ENCODE peak calls at places on chromosome 7, in six cellular contexts. Y, C, A, H, L and Z are unnamed samples.
A peak's percentile ranks its signal among the peaks of the same experiment; 100 is the strongest.

GRCh38 chr7:68678196-68678595 is 920.1 kb upstream of the AUTS2 start:
- DNase-seq in H (no peak), L (no peak), C (no peak), A (no peak), Y (no peak), Z (no peak)

GRCh38 chr7:44973610-44974401 is 5.0 kb downstream of the MYO1G start:
- DNase-seq in A (no peak), C (no peak), L (no peak), H (peak; percentile 34), Y (peak; percentile 85), Z (no peak)

GRCh38 chr7:4792537-4793126 is 17.2 kb downstream of the AP5Z1 start:
- DNase-seq in H (no peak), C (no peak), A (no peak), L (no peak), Y (no peak), Z (no peak)

GRCh38 chr7:27199820-27200760 is at the start of gene HOXA13:
- DNase-seq in Y (peak; percentile 5), C (no peak), A (peak; percentile 48), L (no peak), H (no peak), Z (no peak)

GRCh38 chr7:33761440-33762080 is 143.8 kb upstream of the BMPER start:
- DNase-seq in A (no peak), H (no peak), Y (no peak), L (no peak), C (no peak), Z (no peak)

GRCh38 chr7:152673902-152674301 is 2.0 kb downstream of the XRCC2 start:
- DNase-seq in A (no peak), C (no peak), L (no peak), H (no peak), Y (no peak), Z (no peak)

GRCh38 chr7:101330011-101330484 is 8.4 kb upstream of the IFT22 start:
- DNase-seq in L (no peak), A (no peak), H (no peak), C (no peak), Y (no peak), Z (no peak)

GRCh38 chr7:31788891-31789680 is 102.1 kb downstream of the PPP1R17 start:
- DNase-seq in C (no peak), A (no peak), H (no peak), Y (no peak), L (no peak), Z (no peak)

GRCh38 chr7:148058092-148058491 is 532.5 kb upstream of the C7orf33 start:
- DNase-seq in Y (no peak), A (no peak), L (no peak), H (no peak), C (no peak), Z (no peak)

GRCh38 chr7:121313793-121314676 is 14.8 kb upstream of the WNT16 start:
- DNase-seq in A (peak; percentile 88), C (no peak), Y (no peak), L (peak; percentile 50), H (no peak), Z (no peak)

GRCh38 chr7:18547509-18548187 is 52.1 kb downstream of the HDAC9 start:
- DNase-seq in H (no peak), C (no peak), L (no peak), A (no peak), Y (no peak), Z (no peak)

GRCh38 chr7:47197508-47197907 is 384.4 kb downstream of the TNS3 start:
- DNase-seq in H (no peak), L (no peak), C (no peak), Y (no peak), A (no peak), Z (no peak)

GRCh38 chr7:16982640-16983103 is 100.9 kb upstream of the AGR3 start:
- DNase-seq in C (no peak), A (peak; percentile 35), L (no peak), H (peak; percentile 58), Y (peak; percentile 33), Z (no peak)

GRCh38 chr7:130154501-130155317 is 50.5 kb downstream of the TMEM209 start:
- DNase-seq in H (no peak), A (no peak), Y (peak; percentile 76), L (no peak), C (peak; percentile 41), Z (no peak)

GRCh38 chr7:55245271-55245723 is 119.8 kb upstream of the LANCL2 start:
- DNase-seq in A (no peak), H (peak; percentile 4), L (no peak), C (no peak), Y (no peak), Z (no peak)

GRCh38 chr7:30032310-30033125 is 4.3 kb downstream of the PLEKHA8 start:
- DNase-seq in A (no peak), Y (no peak), L (no peak), C (no peak), H (no peak), Z (no peak)

GRCh38 chr7:40299097-40299496 is 164.3 kb downstream of the SUGCT start:
- DNase-seq in L (no peak), H (no peak), Y (no peak), A (no peak), C (peak; percentile 7), Z (peak; percentile 13)
- TF ChIP-seq ZNF274 in L (no peak), H (no peak), Y (no peak), A (no peak), C (no peak), Z (no peak)

GRCh38 chr7:50677279-50677996 is 105.3 kb downstream of the GRB10 start:
- DNase-seq in C (no peak), Y (no peak), A (no peak), L (no peak), H (peak; percentile 41), Z (no peak)

GRCh38 chr7:50674896-50675835 is 107.5 kb downstream of the GRB10 start:
- DNase-seq in H (no peak), C (no peak), Y (no peak), A (no peak), L (no peak), Z (no peak)

GRCh38 chr7:50676079-50676478 is 106.6 kb downstream of the GRB10 start:
- DNase-seq in L (no peak), A (no peak), C (no peak), Y (no peak), H (no peak), Z (no peak)

GRCh38 chr7:50678586-50678985 is 104.1 kb downstream of the GRB10 start:
- DNase-seq in C (no peak), H (no peak), Y (no peak), L (no peak), A (no peak), Z (no peak)

DNA sequence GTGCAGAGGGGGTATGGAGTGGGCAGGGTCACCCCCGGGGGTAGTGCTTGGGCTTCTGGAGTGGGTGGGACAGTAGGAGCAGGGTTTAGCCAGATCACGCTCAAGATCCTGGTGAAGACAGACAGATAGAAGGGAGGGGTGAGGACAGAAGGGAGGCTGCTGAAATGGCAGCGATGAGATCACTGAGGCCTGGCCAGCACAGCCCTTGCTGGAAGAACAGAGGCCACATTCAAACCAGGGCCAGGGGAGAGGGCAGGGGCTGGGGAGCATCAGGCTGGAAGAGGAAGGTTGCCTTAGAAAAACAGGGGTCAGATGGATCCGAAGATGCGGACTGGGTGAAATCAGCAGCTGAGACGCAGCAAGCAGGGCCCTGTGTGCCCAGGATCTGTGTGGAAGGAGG is 105.9 kb downstream of the GRB10 start:
- DNase-seq in L (no peak), Y (no peak), H (no peak), A (no peak), C (no peak), Z (no peak)
- H3K4me3 ChIP-seq in L (no peak overlapping the region), Y (no peak overlapping the region), H (no peak overlapping the region), A (no peak overlapping the region), C (no peak overlapping the region), Z (no peak overlapping the region)

GRCh38 chr7:617614-618538 is 98.2 kb upstream of the PDGFA start:
- DNase-seq in C (no peak), H (peak; percentile 54), A (no peak), L (no peak), Y (no peak), Z (no peak)

GRCh38 chr7:620052-620451 is 100.4 kb upstream of the PDGFA start:
- DNase-seq in C (no peak), Y (peak; percentile 39), A (no peak), L (no peak), H (no peak), Z (peak; percentile 57)

GRCh38 chr7:620885-621284 is 101.2 kb upstream of the PDGFA start:
- DNase-seq in H (no peak), C (no peak), L (no peak), Y (peak; percentile 27), A (no peak), Z (no peak)

GRCh38 chr7:619356-619840 is 99.8 kb upstream of the PDGFA start:
- DNase-seq in A (no peak), C (no peak), L (no peak), H (no peak), Y (no peak), Z (no peak)

DNA sequence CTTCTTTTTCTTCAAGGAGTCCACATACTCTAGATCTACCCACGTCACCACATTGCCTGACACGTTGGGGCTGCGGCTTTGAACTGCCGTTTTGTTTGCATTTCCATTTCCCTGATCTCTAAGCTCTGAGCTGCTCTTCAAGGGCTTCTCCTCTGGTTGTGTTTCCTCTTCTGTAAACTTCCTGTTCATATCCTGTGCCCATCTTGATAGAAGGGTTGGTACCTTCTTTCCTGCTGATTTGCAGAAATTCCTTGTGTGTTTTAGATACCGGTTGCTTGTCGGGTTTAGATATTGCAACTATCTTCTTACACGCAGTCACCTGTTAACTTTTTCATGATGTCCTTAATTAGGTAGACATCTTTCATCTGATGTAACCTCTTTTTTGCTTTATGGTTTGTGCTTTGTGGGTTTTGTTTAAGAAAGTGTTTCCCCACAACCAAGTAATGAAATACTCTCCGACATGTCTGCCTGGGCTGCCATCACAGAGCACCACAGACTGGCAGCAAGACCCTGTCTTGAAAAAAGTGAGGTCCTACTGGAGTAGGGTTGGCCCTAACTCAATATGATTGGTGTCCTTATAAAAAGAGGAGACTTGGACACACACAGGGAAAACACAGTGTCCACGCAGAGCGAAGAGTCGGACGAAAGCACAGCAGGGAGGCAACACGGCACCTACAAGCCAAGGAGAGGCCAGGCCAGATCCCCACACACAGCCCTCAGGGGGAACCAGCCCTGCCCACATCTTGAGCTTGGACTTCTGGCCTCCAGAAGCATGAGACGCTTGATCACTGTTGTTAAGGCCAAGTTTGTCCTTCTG is 99.1 kb upstream of the PDGFA start:
- DNase-seq in Y (no peak), A (no peak), L (no peak), C (no peak), H (peak; percentile 91), Z (no peak)
- TF ChIP-seq ZNF274 in Y (no peak), A (no peak), L (no peak), C (no peak), H (no peak), Z (no peak)

DNA sequence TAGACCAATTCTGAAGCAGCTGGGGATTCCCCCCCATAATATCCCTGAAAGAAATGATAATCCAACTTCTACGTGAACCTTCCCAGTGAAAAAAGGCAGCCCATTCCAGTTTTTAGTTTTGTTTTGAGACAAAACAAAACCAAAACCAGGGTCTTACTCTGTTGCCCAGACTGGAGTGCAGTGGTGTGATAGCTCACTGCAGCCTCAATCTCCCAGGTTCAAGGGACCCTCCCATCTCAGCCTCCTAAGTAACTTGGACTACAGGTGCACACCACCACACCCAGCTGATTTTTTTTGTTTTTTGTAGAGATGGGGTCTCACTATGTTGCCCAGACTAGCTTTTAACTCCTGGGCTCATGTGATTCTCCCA is 12.5 kb upstream of the ARPC1A start:
- DNase-seq in H (no peak), C (no peak), L (no peak), Y (no peak), A (no peak), Z (no peak)
- H3K4me3 ChIP-seq in H (no peak overlapping the region), C (no peak overlapping the region), L (no peak overlapping the region), Y (no peak overlapping the region), A (no peak overlapping the region), Z (no peak overlapping the region)

GRCh38 chr7:13282377-13282980 is 595.0 kb downstream of the ARL4A start:
- DNase-seq in A (peak; percentile 35), Y (no peak), H (no peak), C (no peak), L (no peak), Z (no peak)
- TF ChIP-seq ZNF274 in A (no peak), Y (no peak), H (no peak), C (no peak), L (no peak), Z (no peak)